ENCODE peak calls at places on chromosome 12, in seven cellular contexts. One of them, this sample, is unnamed.

GRCh38 chr12:93839076-93839475 is 161.9 kb downstream of the CRADD start:
- DNase-seq in OCI-LY7: no peak
- DNase-seq in neural progenitor cell: no peak
- DNase-seq in GM23248: no peak
- DNase-seq in GM23338: no peak
- DNase-seq in SK-N-SH: no peak
- DNase-seq in fibroblast of lung: no peak
- DNase-seq in this sample: no peak

GRCh38 chr12:21696603-21697002 is 39.0 kb upstream of the LDHB start:
- DNase-seq in OCI-LY7: no peak
- DNase-seq in neural progenitor cell: no peak
- DNase-seq in GM23248: no peak
- DNase-seq in GM23338: no peak
- DNase-seq in SK-N-SH: no peak
- DNase-seq in fibroblast of lung: no peak
- DNase-seq in this sample: no peak

GRCh38 chr12:31517994-31518393 is 72.9 kb downstream of the DENND5B start:
- DNase-seq in OCI-LY7: no peak
- DNase-seq in neural progenitor cell: no peak
- DNase-seq in GM23248: peak
- DNase-seq in GM23338: no peak
- DNase-seq in SK-N-SH: no peak
- DNase-seq in fibroblast of lung: peak
- DNase-seq in this sample: no peak

GRCh38 chr12:99752740-99753139 is 105.2 kb downstream of the GARIN6 start:
- DNase-seq in OCI-LY7: no peak
- DNase-seq in neural progenitor cell: no peak
- DNase-seq in GM23248: no peak
- DNase-seq in GM23338: no peak
- DNase-seq in SK-N-SH: no peak
- DNase-seq in fibroblast of lung: no peak
- DNase-seq in this sample: no peak

GRCh38 chr12:21894792-21895392 is 46.3 kb downstream of the ABCC9 start:
- DNase-seq in OCI-LY7: no peak
- DNase-seq in neural progenitor cell: no peak
- DNase-seq in GM23248: peak
- DNase-seq in GM23338: no peak
- DNase-seq in SK-N-SH: no peak
- DNase-seq in fibroblast of lung: no peak
- DNase-seq in this sample: no peak

GRCh38 chr12:52519826-52520662 is at the start of gene KRT5:
- DNase-seq in OCI-LY7: no peak
- DNase-seq in neural progenitor cell: no peak
- DNase-seq in GM23248: no peak
- DNase-seq in GM23338: no peak
- DNase-seq in SK-N-SH: no peak
- DNase-seq in fibroblast of lung: no peak
- DNase-seq in this sample: no peak

GRCh38 chr12:3218846-3219632 is 141.9 kb downstream of the TSPAN9 start:
- DNase-seq in OCI-LY7: no peak
- DNase-seq in neural progenitor cell: no peak
- DNase-seq in GM23248: no peak
- DNase-seq in GM23338: no peak
- DNase-seq in SK-N-SH: no peak
- DNase-seq in fibroblast of lung: no peak
- DNase-seq in this sample: no peak

GRCh38 chr12:32107376-32108267 is 975 bp downstream of the BICD1 start:
- DNase-seq in OCI-LY7: peak
- DNase-seq in neural progenitor cell: peak
- DNase-seq in GM23248: peak
- DNase-seq in GM23338: peak
- DNase-seq in SK-N-SH: peak
- DNase-seq in fibroblast of lung: peak
- DNase-seq in this sample: peak

GRCh38 chr12:28086521-28086920 is 103.7 kb upstream of the CCDC91 start:
- DNase-seq in OCI-LY7: no peak
- DNase-seq in neural progenitor cell: no peak
- DNase-seq in GM23248: no peak
- DNase-seq in GM23338: no peak
- DNase-seq in SK-N-SH: no peak
- DNase-seq in fibroblast of lung: peak
- DNase-seq in this sample: no peak

GRCh38 chr12:19945559-19946485 is 422.5 kb upstream of the PDE3A start:
- DNase-seq in OCI-LY7: no peak
- DNase-seq in neural progenitor cell: no peak
- DNase-seq in GM23248: peak
- DNase-seq in GM23338: no peak
- DNase-seq in SK-N-SH: peak
- DNase-seq in fibroblast of lung: peak
- DNase-seq in this sample: no peak

GRCh38 chr12:26269554-26270284 is 74.3 kb downstream of the SSPN start:
- DNase-seq in OCI-LY7: no peak
- DNase-seq in neural progenitor cell: no peak
- DNase-seq in GM23248: no peak
- DNase-seq in GM23338: no peak
- DNase-seq in SK-N-SH: no peak
- DNase-seq in fibroblast of lung: no peak
- DNase-seq in this sample: no peak

GRCh38 chr12:42987216-42987631 is 397.7 kb upstream of the PRICKLE1 start:
- DNase-seq in OCI-LY7: no peak
- DNase-seq in neural progenitor cell: no peak
- DNase-seq in GM23248: no peak
- DNase-seq in GM23338: no peak
- DNase-seq in SK-N-SH: peak
- DNase-seq in fibroblast of lung: peak
- DNase-seq in this sample: no peak

GRCh38 chr12:6469609-6470374 is 685 bp downstream of the VAMP1 start:
- DNase-seq in OCI-LY7: peak
- DNase-seq in neural progenitor cell: peak
- DNase-seq in GM23248: peak
- DNase-seq in GM23338: peak
- DNase-seq in SK-N-SH: no peak
- DNase-seq in fibroblast of lung: no peak
- DNase-seq in this sample: peak

GRCh38 chr12:7130791-7131501 is 775 bp downstream of the CLSTN3 start:
- DNase-seq in OCI-LY7: peak
- DNase-seq in neural progenitor cell: peak
- DNase-seq in GM23248: peak
- DNase-seq in GM23338: peak
- DNase-seq in SK-N-SH: peak
- DNase-seq in fibroblast of lung: peak
- DNase-seq in this sample: peak

GRCh38 chr12:12357697-12358476 is 1.0 kb downstream of the BORCS5 start:
- DNase-seq in OCI-LY7: peak
- DNase-seq in neural progenitor cell: no peak
- DNase-seq in GM23248: peak
- DNase-seq in GM23338: no peak
- DNase-seq in SK-N-SH: no peak
- DNase-seq in fibroblast of lung: peak
- DNase-seq in this sample: peak

GRCh38 chr12:57604454-57605307 is at the start of gene DTX3:
- DNase-seq in OCI-LY7: no peak
- DNase-seq in neural progenitor cell: peak
- DNase-seq in GM23248: peak
- DNase-seq in GM23338: peak
- DNase-seq in SK-N-SH: peak
- DNase-seq in fibroblast of lung: peak
- DNase-seq in this sample: peak

GRCh38 chr12:57605308-57606015 is 838 bp downstream of the DTX3 start:
- DNase-seq in OCI-LY7: no peak
- DNase-seq in neural progenitor cell: peak
- DNase-seq in GM23248: peak
- DNase-seq in GM23338: peak
- DNase-seq in SK-N-SH: peak
- DNase-seq in fibroblast of lung: no peak
- DNase-seq in this sample: no peak

GRCh38 chr12:57606821-57607220 is 2.2 kb downstream of the DTX3 start:
- DNase-seq in OCI-LY7: no peak
- DNase-seq in neural progenitor cell: no peak
- DNase-seq in GM23248: no peak
- DNase-seq in GM23338: no peak
- DNase-seq in SK-N-SH: no peak
- DNase-seq in fibroblast of lung: no peak
- DNase-seq in this sample: no peak

GRCh38 chr12:57606399-57606798 is 1.8 kb downstream of the DTX3 start:
- DNase-seq in OCI-LY7: no peak
- DNase-seq in neural progenitor cell: no peak
- DNase-seq in GM23248: no peak
- DNase-seq in GM23338: no peak
- DNase-seq in SK-N-SH: no peak
- DNase-seq in fibroblast of lung: no peak
- DNase-seq in this sample: no peak

DNA sequence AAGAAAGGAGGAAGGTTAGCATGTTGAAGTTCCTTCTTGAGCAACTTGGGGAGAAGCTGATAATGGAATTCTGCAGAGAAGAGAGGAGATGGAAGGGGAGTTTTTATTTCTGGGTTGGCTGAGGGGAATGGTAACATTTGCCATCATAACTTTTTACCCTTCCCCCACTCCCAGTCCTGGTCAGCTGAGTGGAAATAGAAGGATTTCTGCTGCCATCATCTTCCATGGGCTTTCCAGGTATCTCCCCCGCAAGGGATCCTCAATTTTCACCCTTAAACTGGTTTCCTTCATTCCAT is 1.3 kb downstream of the DTX3 start:
- DNase-seq in OCI-LY7: no peak
- DNase-seq in neural progenitor cell: no peak
- DNase-seq in GM23248: no peak
- DNase-seq in GM23338: no peak
- DNase-seq in SK-N-SH: no peak
- DNase-seq in fibroblast of lung: no peak
- DNase-seq in this sample: no peak
- H3K27ac ChIP-seq in OCI-LY7: no peak
- H3K27ac ChIP-seq in neural progenitor cell: no peak
- H3K27ac ChIP-seq in GM23248: no peak
- H3K27ac ChIP-seq in GM23338: no peak
- H3K27ac ChIP-seq in SK-N-SH: no peak
- H3K27ac ChIP-seq in fibroblast of lung: no peak
- H3K27ac ChIP-seq in this sample: no peak

DNA sequence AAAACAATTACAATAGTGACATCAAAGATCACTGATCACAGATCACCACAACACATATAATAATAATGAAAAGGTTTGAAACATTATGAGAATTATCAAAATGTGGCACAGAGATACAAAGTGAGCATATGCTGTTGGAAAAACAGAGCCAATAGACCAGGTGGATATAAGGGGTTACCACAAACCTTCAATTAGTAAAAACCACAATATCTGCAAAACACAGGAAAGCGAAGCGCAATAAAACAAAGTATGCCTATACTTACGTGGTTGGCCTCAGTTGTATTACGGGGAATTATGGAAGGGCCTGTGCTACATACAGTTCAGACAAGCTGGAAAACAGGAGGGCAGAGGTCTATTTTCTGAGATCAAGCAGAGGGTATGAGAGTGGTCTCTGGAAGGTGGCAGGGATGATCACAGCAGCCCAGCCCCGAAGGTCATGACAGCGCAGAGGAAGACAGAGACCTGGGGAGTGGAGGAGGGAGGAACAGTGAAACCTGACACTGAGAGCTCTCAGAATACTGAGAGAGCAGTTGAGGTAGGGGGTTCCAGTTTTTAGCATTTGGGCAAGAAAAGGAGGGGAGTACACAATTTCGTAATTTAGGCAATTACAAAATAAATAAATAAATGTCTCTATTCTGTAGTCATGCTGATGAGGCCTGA is 41.3 kb downstream of the IFNG start:
- DNase-seq in OCI-LY7: no peak
- DNase-seq in neural progenitor cell: no peak
- DNase-seq in GM23248: no peak
- DNase-seq in GM23338: peak
- DNase-seq in SK-N-SH: no peak
- DNase-seq in fibroblast of lung: no peak
- DNase-seq in this sample: no peak
- H2AFZ ChIP-seq in OCI-LY7: no peak
- H2AFZ ChIP-seq in neural progenitor cell: no peak
- H2AFZ ChIP-seq in GM23248: no peak
- H2AFZ ChIP-seq in GM23338: peak
- H2AFZ ChIP-seq in SK-N-SH: no peak
- H2AFZ ChIP-seq in fibroblast of lung: no peak
- H2AFZ ChIP-seq in this sample: no peak

GRCh38 chr12:78864483-78865296 is at the start of gene SYT1:
- DNase-seq in OCI-LY7: no peak
- DNase-seq in neural progenitor cell: peak
- DNase-seq in GM23248: peak
- DNase-seq in GM23338: peak
- DNase-seq in SK-N-SH: peak
- DNase-seq in fibroblast of lung: peak
- DNase-seq in this sample: no peak

GRCh38 chr12:78865297-78865955 is 852 bp downstream of the SYT1 start:
- DNase-seq in OCI-LY7: no peak
- DNase-seq in neural progenitor cell: peak
- DNase-seq in GM23248: no peak
- DNase-seq in GM23338: peak
- DNase-seq in SK-N-SH: no peak
- DNase-seq in fibroblast of lung: peak
- DNase-seq in this sample: no peak

GRCh38 chr12:78866518-78866917 is 1.9 kb downstream of the SYT1 start:
- DNase-seq in OCI-LY7: no peak
- DNase-seq in neural progenitor cell: no peak
- DNase-seq in GM23248: no peak
- DNase-seq in GM23338: no peak
- DNase-seq in SK-N-SH: no peak
- DNase-seq in fibroblast of lung: peak
- DNase-seq in this sample: no peak

GRCh38 chr12:78863482-78864427 is 819 bp upstream of the SYT1 start:
- DNase-seq in OCI-LY7: no peak
- DNase-seq in neural progenitor cell: peak
- DNase-seq in GM23248: peak
- DNase-seq in GM23338: peak
- DNase-seq in SK-N-SH: peak
- DNase-seq in fibroblast of lung: peak
- DNase-seq in this sample: no peak
- H3K27ac ChIP-seq in OCI-LY7: no peak
- H3K27ac ChIP-seq in neural progenitor cell: peak
- H3K27ac ChIP-seq in GM23248: no peak
- H3K27ac ChIP-seq in GM23338: peak
- H3K27ac ChIP-seq in SK-N-SH: peak
- H3K27ac ChIP-seq in fibroblast of lung: peak
- H3K27ac ChIP-seq in this sample: no peak

GRCh38 chr12:89864419-89864818 is 155.8 kb upstream of the ATP2B1 start:
- DNase-seq in OCI-LY7: no peak
- DNase-seq in neural progenitor cell: no peak
- DNase-seq in GM23248: no peak
- DNase-seq in GM23338: peak
- DNase-seq in SK-N-SH: no peak
- DNase-seq in fibroblast of lung: no peak
- DNase-seq in this sample: no peak

GRCh38 chr12:89863332-89863938 is 154.8 kb upstream of the ATP2B1 start:
- DNase-seq in OCI-LY7: peak
- DNase-seq in neural progenitor cell: no peak
- DNase-seq in GM23248: no peak
- DNase-seq in GM23338: no peak
- DNase-seq in SK-N-SH: no peak
- DNase-seq in fibroblast of lung: no peak
- DNase-seq in this sample: peak

GRCh38 chr12:89861086-89861485 is 152.4 kb upstream of the ATP2B1 start:
- DNase-seq in OCI-LY7: no peak
- DNase-seq in neural progenitor cell: no peak
- DNase-seq in GM23248: no peak
- DNase-seq in GM23338: no peak
- DNase-seq in SK-N-SH: no peak
- DNase-seq in fibroblast of lung: no peak
- DNase-seq in this sample: no peak

GRCh38 chr12:89863968-89864367 is 155.3 kb upstream of the ATP2B1 start:
- DNase-seq in OCI-LY7: peak
- DNase-seq in neural progenitor cell: no peak
- DNase-seq in GM23248: no peak
- DNase-seq in GM23338: peak
- DNase-seq in SK-N-SH: no peak
- DNase-seq in fibroblast of lung: no peak
- DNase-seq in this sample: peak

GRCh38 chr12:89862511-89863331 is 154.1 kb upstream of the ATP2B1 start:
- DNase-seq in OCI-LY7: peak
- DNase-seq in neural progenitor cell: no peak
- DNase-seq in GM23248: no peak
- DNase-seq in GM23338: no peak
- DNase-seq in SK-N-SH: no peak
- DNase-seq in fibroblast of lung: no peak
- DNase-seq in this sample: peak
- H2AFZ ChIP-seq in OCI-LY7: peak
- H2AFZ ChIP-seq in neural progenitor cell: peak
- H2AFZ ChIP-seq in GM23248: peak
- H2AFZ ChIP-seq in GM23338: no peak
- H2AFZ ChIP-seq in SK-N-SH: peak
- H2AFZ ChIP-seq in fibroblast of lung: peak
- H2AFZ ChIP-seq in this sample: peak

This sample was measured in Karpas-422.